ENCODE peak calls at places on chromosomes 1 and 21, in four cellular contexts. F is IMR-90, L is K562, Q is SK-N-SH. O is an unnamed sample.

GRCh38 chr1:115705085-115706008 is 63.2 kb downstream of the CASQ2 start:
- DNase-seq in F (no peak), Q (no peak), L (no peak), O (no peak)

GRCh38 chr1:178093958-178094751 is at the start of gene RASAL2:
- DNase-seq in L (peak; percentile 62), Q (peak; percentile 93), F (peak; percentile 46), O (peak; percentile 41)

GRCh38 chr1:12745992-12746323 is at the start of gene CFAP107:
- DNase-seq in L (no peak), F (no peak), Q (no peak), O (no peak)

GRCh38 chr1:205680073-205680851 is at the start of gene SLC45A3:
- DNase-seq in Q (peak; percentile 94), F (no peak), L (peak; percentile 78), O (no peak)

GRCh38 chr1:25066253-25066652 is 136.2 kb upstream of the RUNX3 start:
- DNase-seq in Q (peak; percentile 84), F (no peak), L (no peak), O (no peak)

GRCh38 chr1:246647113-246647512 is 77.1 kb upstream of the SCCPDH start:
- DNase-seq in F (peak; percentile 71), L (peak; percentile 42), Q (peak; percentile 52), O (no peak)

GRCh38 chr1:103327054-103327719 is 198.3 kb upstream of the RNPC3 start:
- DNase-seq in L (no peak), Q (no peak), F (no peak), O (no peak)

GRCh38 chr21:35754583-35754982 is 305.7 kb downstream of the SETD4 start:
- DNase-seq in Q (no peak), L (no peak), F (no peak), O (no peak)

GRCh38 chr1:77350012-77350411 is 68.2 kb downstream of the AK5 start:
- DNase-seq in Q (no peak), L (peak; percentile 40), F (no peak), O (no peak)

GRCh38 chr1:61244114-61244513 is 161.8 kb downstream of the NFIA start:
- DNase-seq in L (no peak), F (peak; percentile 19), Q (no peak), O (no peak)

GRCh38 chr1:54980528-54981241 is at the start of gene TMEM61:
- DNase-seq in Q (peak; percentile 73), F (no peak), L (no peak), O (no peak)

GRCh38 chr1:245177071-245177900 is 22.5 kb downstream of the KIF26B start:
- DNase-seq in L (no peak), Q (peak; percentile 71), F (no peak), O (no peak)

GRCh38 chr1:47558601-47559593 is 121.1 kb downstream of the FOXD2 start:
- DNase-seq in Q (no peak), L (no peak), F (no peak), O (peak; percentile 17)

GRCh38 chr1:18972531-18972930 is 16.1 kb upstream of the IFFO2 start:
- DNase-seq in Q (no peak), L (no peak), F (peak; percentile 26), O (no peak)

GRCh38 chr1:47424336-47424982 is 8.4 kb downstream of the FOXE3 start:
- DNase-seq in L (peak; percentile 55), F (peak; percentile 67), Q (peak; percentile 65), O (peak; percentile 52)

GRCh38 chr1:52296345-52296744 is 69.7 kb downstream of the CC2D1B start:
- DNase-seq in Q (peak; percentile 60), L (peak; percentile 73), F (peak; percentile 68), O (peak; percentile 66)

GRCh38 chr1:5847013-5847654 is 145.1 kb downstream of the NPHP4 start:
- DNase-seq in F (peak; percentile 13), Q (no peak), L (peak; percentile 78), O (no peak)

GRCh38 chr1:20546637-20547036 is 5.7 kb upstream of the FAM43B start:
- DNase-seq in F (no peak), Q (no peak), L (no peak), O (no peak)

GRCh38 chr1:212234431-212235298 is 50.5 kb upstream of the PPP2R5A start:
- DNase-seq in F (peak; percentile 98), L (peak; percentile 90), Q (peak; percentile 12), O (peak; percentile 32)

GRCh38 chr1:87702455-87702854 is 373.8 kb downstream of the LMO4 start:
- DNase-seq in F (no peak), Q (no peak), L (no peak), O (no peak)

DNA sequence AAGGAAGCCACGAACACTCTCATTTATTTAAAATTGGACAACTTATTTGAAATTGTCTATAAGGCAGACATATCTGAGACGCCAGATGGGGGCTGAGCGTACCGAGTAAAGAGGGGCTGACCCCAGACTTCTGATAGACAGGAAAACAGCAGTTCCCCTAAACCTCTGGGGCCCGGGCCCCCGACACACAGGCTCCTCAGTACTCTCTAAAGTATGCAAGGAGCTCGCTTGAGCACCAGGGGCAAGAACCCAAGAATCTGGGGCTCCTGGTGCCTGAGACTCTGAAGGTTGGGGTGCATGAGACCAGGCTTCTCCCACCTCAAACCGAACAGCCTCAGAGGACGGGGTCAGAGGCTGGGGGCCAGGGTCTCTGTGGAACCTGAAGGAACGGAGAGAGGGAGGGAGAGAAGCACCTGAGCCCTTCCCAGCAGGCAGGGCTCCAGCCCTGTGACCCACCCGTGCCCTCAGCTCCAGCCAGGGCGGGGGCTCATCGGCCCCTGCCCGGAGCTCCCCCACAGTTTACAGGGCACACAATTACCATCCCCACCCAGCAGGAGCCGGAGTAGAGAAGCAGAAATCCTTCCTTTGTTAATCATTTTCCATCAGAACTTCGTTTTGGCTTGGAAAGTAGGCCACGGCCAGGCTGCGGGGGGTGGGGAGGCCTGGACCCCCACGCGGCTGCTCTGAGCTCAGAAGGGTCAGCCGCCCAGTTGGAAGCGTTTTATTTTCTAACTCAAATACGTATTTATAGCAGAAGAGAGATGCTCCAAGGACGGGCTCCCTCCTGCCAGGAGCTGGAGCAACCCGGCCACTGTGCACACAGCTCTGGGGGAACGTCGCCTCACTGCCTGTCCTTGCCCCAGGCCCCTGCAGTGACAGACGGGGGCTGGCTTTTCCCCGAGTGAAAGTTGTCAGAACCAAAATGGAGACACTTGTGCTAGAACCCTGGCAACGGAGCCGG is 42.9 kb upstream of the ADARB1 start:
- DNase-seq in F (no peak), L (no peak), Q (no peak), O (no peak)
- TF ChIP-seq MXI1 in F (no peak), L (no peak), Q (no peak), O (no peak)

GRCh38 chr1:64745181-64745985 is 508 bp downstream of the RAVER2 start:
- DNase-seq in L (no peak), Q (peak; percentile 47), F (no peak), O (peak; percentile 6)

GRCh38 chr1:64750092-64750491 is 5.2 kb downstream of the RAVER2 start:
- DNase-seq in L (no peak), Q (no peak), F (no peak), O (no peak)

GRCh38 chr1:64748706-64749105 is 3.8 kb downstream of the RAVER2 start:
- DNase-seq in Q (no peak), L (no peak), F (no peak), O (no peak)

GRCh38 chr1:64745986-64746940 is 1.4 kb downstream of the RAVER2 start:
- DNase-seq in F (peak; percentile 35), L (no peak), Q (peak; percentile 45), O (no peak)

GRCh38 chr1:64748222-64748621 is 3.3 kb downstream of the RAVER2 start:
- DNase-seq in L (no peak), F (no peak), Q (no peak), O (no peak)
- H3K4me2 ChIP-seq in L (no peak overlapping the region), F (no peak overlapping the region), Q (no peak overlapping the region), O (peak overlapping the region; percentile 24)

GRCh38 chr1:16204634-16205332 is 7.7 kb downstream of the ARHGEF19 start:
- DNase-seq in L (peak; percentile 65), Q (peak; percentile 62), F (no peak), O (peak; percentile 54)
- TF ChIP-seq CTCF in L (peak; percentile 76), Q (peak; percentile 46), F (peak; percentile 30), O (peak; percentile 77)

GRCh38 chr1:71650126-71650525 is 569.3 kb upstream of the ZRANB2 start:
- DNase-seq in Q (peak; percentile 14), L (no peak), F (peak; percentile 48), O (no peak)
- TF ChIP-seq MXI1 in Q (no peak), L (no peak), F (no peak), O (no peak)

GRCh38 chr1:167360120-167360519 is 139.4 kb downstream of the POU2F1 start:
- DNase-seq in Q (no peak), L (no peak), F (peak; percentile 41), O (no peak)
- H3K4me2 ChIP-seq in Q (no peak overlapping the region), L (no peak overlapping the region), F (peak overlapping the region; percentile 55), O (no peak overlapping the region)

GRCh38 chr1:118247593-118247992 is 62.6 kb upstream of the SPAG17 start:
- DNase-seq in F (peak; percentile 10), L (peak; percentile 23), Q (peak; percentile 2), O (peak; percentile 7)
- TF ChIP-seq CTCF in F (peak; percentile 47), L (peak; percentile 38), Q (peak; percentile 46), O (peak; percentile 57)

GRCh38 chr21:36788116-36788515 is 89.2 kb downstream of the SIM2 start:
- DNase-seq in F (no peak), Q (no peak), L (no peak), O (no peak)

GRCh38 chr21:36791150-36791549 is 92.2 kb downstream of the SIM2 start:
- DNase-seq in Q (no peak), L (no peak), F (no peak), O (no peak)

GRCh38 chr21:36792505-36792967 is 93.6 kb downstream of the SIM2 start:
- DNase-seq in F (peak; percentile 54), L (no peak), Q (no peak), O (no peak)

GRCh38 chr21:36791695-36792451 is 93.0 kb downstream of the SIM2 start:
- DNase-seq in F (no peak), Q (no peak), L (no peak), O (no peak)

DNA sequence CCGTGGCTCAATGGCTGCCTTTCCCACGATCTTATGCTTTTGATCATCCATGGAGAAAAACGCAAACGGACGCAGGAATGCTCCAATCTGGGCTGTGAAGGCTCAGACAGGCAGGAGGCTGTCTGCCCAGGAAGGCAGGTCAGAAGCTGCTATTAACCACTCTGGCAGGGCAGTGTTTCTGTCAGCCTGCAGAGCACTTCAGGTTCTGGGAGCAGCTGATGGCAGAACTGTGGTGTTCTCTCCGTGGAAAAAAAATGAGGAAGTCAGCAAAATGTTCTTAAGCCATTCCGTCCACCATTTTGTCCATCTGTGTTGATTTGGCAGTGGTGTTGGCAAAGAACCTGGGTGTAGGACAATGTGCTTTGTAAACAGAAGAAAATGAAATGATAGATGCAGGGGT is 91.7 kb downstream of the SIM2 start:
- DNase-seq in Q (no peak), F (peak; percentile 7), L (no peak), O (no peak)
- TF ChIP-seq MXI1 in Q (no peak), F (no peak), L (no peak), O (no peak)

O was measured in HepG2.